ENCODE peak calls at places on chromosomes 1 and 21, in ten cellular contexts. P, Z, D, M, J, T, I, V, C and F are unnamed samples.

GRCh38 chr1:247857069-247857985 is at the start of gene TRIM58:
- DNase-seq in Z (peak), I (no peak), P (no peak), J (no peak), C (peak), T (no peak), M (no peak), D (peak), V (no peak), F (no peak)

GRCh38 chr21:29077651-29078090 is 4.2 kb upstream of the CCT8 start:
- DNase-seq in Z (no peak), D (no peak), V (no peak), J (no peak), C (peak), M (no peak), I (no peak), P (no peak), T (no peak), F (no peak)

GRCh38 chr1:24292887-24293286 is 26.3 kb upstream of the GRHL3 start:
- DNase-seq in P (no peak), M (no peak), I (no peak), Z (no peak), C (no peak), T (no peak), D (no peak), V (no peak), J (no peak), F (peak)

GRCh38 chr1:17734609-17735008 is 20.5 kb upstream of the ACTL8 start:
- DNase-seq in J (no peak), I (no peak), V (no peak), Z (no peak), T (no peak), P (no peak), D (no peak), M (no peak), C (no peak), F (no peak)

GRCh38 chr1:172926070-172926469 is 124.7 kb downstream of the TNFSF18 start:
- DNase-seq in P (no peak), D (no peak), T (no peak), C (no peak), Z (no peak), M (no peak), J (no peak), V (no peak), I (no peak), F (no peak)

GRCh38 chr1:29210278-29211085 is 20.3 kb downstream of the MECR start:
- DNase-seq in T (no peak), C (no peak), Z (no peak), M (no peak), D (no peak), P (no peak), V (no peak), I (no peak), J (no peak), F (no peak)

GRCh38 chr21:23686737-23687136 is 1920.5 kb downstream of the MRPL39 start:
- DNase-seq in D (no peak), I (no peak), Z (no peak), V (no peak), T (no peak), P (no peak), M (no peak), C (no peak), J (no peak), F (no peak)

GRCh38 chr21:26136686-26137085 is 33.9 kb downstream of the APP start:
- DNase-seq in D (no peak), Z (no peak), C (no peak), V (no peak), T (no peak), M (no peak), I (no peak), J (no peak), P (no peak), F (no peak)

GRCh38 chr1:31665264-31665878 is 20.7 kb upstream of the PEF1 start:
- DNase-seq in M (no peak), D (no peak), T (no peak), V (peak), C (no peak), I (no peak), J (no peak), Z (no peak), P (no peak), F (no peak)

GRCh38 chr1:78045850-78046778 is at the start of gene GIPC2:
- DNase-seq in Z (peak), C (peak), P (peak), M (no peak), J (no peak), V (no peak), D (peak), T (no peak), I (peak), F (no peak)

GRCh38 chr1:244801246-244801645 is 34.2 kb upstream of the COX20 start:
- DNase-seq in M (no peak), Z (peak), D (peak), J (no peak), V (no peak), T (no peak), C (peak), P (no peak), I (peak), F (no peak)

GRCh38 chr1:231625975-231626534 is 535 bp upstream of the DISC1 start:
- DNase-seq in V (no peak), Z (no peak), M (no peak), J (no peak), T (no peak), P (no peak), D (no peak), I (no peak), C (no peak), F (no peak)

GRCh38 chr1:165755393-165756010 is 13.2 kb downstream of the TMCO1 start:
- DNase-seq in V (no peak), C (no peak), D (no peak), P (no peak), T (no peak), I (no peak), M (no peak), Z (no peak), J (no peak), F (no peak)

GRCh38 chr1:52632732-52633290 is at the start of gene SHISAL2A:
- DNase-seq in Z (peak), J (no peak), D (peak), I (peak), M (no peak), T (no peak), C (peak), V (no peak), P (peak), F (no peak)

GRCh38 chr1:77543822-77544448 is 138.5 kb downstream of the ZZZ3 start:
- DNase-seq in V (no peak), M (no peak), T (no peak), D (no peak), J (no peak), P (no peak), C (no peak), I (peak), Z (no peak), F (no peak)

GRCh38 chr1:117308406-117308916 is 58.8 kb upstream of the MAN1A2 start:
- DNase-seq in P (no peak), M (no peak), I (no peak), V (no peak), Z (no peak), T (no peak), C (no peak), D (no peak), J (no peak), F (no peak)

GRCh38 chr1:182248721-182249120 is 142.9 kb downstream of the GLUL start:
- DNase-seq in Z (no peak), D (no peak), P (no peak), J (no peak), I (no peak), C (no peak), M (no peak), T (no peak), V (no peak), F (no peak)

GRCh38 chr1:215052656-215053055 is 29.9 kb upstream of the KCNK2 start:
- DNase-seq in J (no peak), V (no peak), D (no peak), T (no peak), Z (no peak), M (no peak), P (no peak), C (no peak), I (peak), F (no peak)

GRCh38 chr1:179142889-179143299 is 61.0 kb downstream of the TOR3A start:
- DNase-seq in P (no peak), J (no peak), V (no peak), T (peak), D (no peak), C (no peak), Z (no peak), I (peak), M (peak), F (no peak)

GRCh38 chr1:10936998-10937901 is 75.2 kb upstream of the TARDBP start:
- DNase-seq in T (no peak), M (no peak), I (no peak), J (no peak), C (no peak), V (no peak), D (no peak), P (no peak), Z (peak), F (no peak)

GRCh38 chr1:233909195-233909594 is 4.7 kb downstream of the SLC35F3 start:
- DNase-seq in J (peak), I (no peak), P (no peak), D (no peak), C (no peak), V (no peak), M (peak), T (peak), Z (no peak), F (no peak)

GRCh38 chr1:237134929-237135328 is 92.9 kb downstream of the RYR2 start:
- DNase-seq in C (no peak), T (no peak), J (no peak), V (no peak), P (no peak), Z (no peak), I (no peak), D (no peak), M (no peak), F (no peak)

GRCh38 chr21:42320791-42321190 is 5.6 kb upstream of the TFF3 start:
- DNase-seq in D (no peak), T (no peak), C (no peak), V (no peak), I (no peak), M (no peak), J (no peak), Z (no peak), P (no peak), F (peak)

GRCh38 chr1:187267745-187268277 is 439.1 kb downstream of the PLA2G4A start:
- DNase-seq in I (no peak), Z (no peak), D (no peak), C (no peak), J (no peak), V (no peak), T (no peak), P (no peak), M (no peak), F (no peak)

GRCh38 chr1:61193808-61194207 is 111.4 kb downstream of the NFIA start:
- DNase-seq in I (no peak), J (no peak), Z (no peak), M (no peak), V (no peak), P (no peak), T (no peak), D (no peak), C (no peak), F (no peak)

GRCh38 chr1:12279728-12280469 is 50.1 kb downstream of the VPS13D start:
- DNase-seq in M (no peak), P (no peak), T (no peak), D (peak), I (no peak), C (no peak), J (no peak), Z (no peak), V (no peak), F (no peak)
- H3K4me3 ChIP-seq in M (no peak), P (no peak), T (no peak), D (no peak), I (no peak), C (no peak), J (no peak), Z (no peak), V (no peak), F (no peak)

DNA sequence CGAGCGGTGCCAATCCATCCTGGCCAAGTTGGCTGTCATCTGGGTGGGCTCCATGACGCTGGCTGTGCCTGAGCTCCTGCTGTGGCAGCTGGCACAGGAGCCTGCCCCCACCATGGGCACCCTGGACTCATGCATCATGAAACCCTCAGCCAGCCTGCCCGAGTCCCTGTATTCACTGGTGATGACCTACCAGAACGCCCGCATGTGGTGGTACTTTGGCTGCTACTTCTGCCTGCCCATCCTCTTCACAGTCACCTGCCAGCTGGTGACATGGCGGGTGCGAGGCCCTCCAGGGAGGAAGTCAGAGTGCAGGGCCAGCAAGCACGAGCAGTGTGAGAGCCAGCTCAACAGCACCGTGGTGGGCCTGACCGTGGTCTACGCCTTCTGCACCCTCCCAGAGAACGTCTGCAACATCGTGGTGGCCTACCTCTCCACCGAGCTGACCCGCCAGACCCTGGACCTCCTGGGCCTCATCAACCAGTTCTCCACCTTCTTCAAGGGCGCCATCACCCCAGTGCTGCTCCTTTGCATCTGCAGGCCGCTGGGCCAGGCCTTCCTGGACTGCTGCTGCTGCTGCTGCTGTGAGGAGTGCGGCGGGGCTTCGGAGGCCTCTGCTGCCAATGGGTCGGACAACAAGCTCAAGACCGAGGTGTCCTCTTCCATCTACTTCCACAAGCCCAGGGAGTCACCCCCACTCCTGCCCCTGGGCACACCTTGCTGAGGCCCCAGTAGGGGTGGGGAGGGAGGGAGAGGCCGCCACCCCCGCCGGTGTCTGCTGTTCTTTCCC is 5.3 kb downstream of the GPR37L1 start:
- DNase-seq in T (no peak), J (no peak), C (no peak), D (no peak), P (no peak), I (no peak), M (no peak), V (no peak), Z (no peak), F (no peak)
- H3K4me3 ChIP-seq in T (no peak), J (no peak), C (no peak), D (no peak), P (no peak), I (no peak), M (no peak), V (no peak), Z (no peak), F (no peak)

GRCh38 chr1:228669401-228669695 is 65.9 kb upstream of the RHOU start:
- DNase-seq in T (no peak), J (no peak), M (no peak), Z (no peak), P (no peak), C (no peak), V (no peak), D (no peak), I (no peak), F (no peak)

GRCh38 chr1:228666686-228667085 is 68.6 kb upstream of the RHOU start:
- DNase-seq in I (no peak), P (no peak), T (no peak), V (no peak), M (no peak), D (no peak), Z (no peak), C (no peak), J (no peak), F (no peak)

GRCh38 chr1:228667224-228667623 is 68.1 kb upstream of the RHOU start:
- DNase-seq in J (no peak), T (no peak), C (no peak), P (no peak), I (no peak), M (no peak), V (no peak), D (no peak), Z (no peak), F (no peak)

GRCh38 chr1:228668553-228669400 is 66.5 kb upstream of the RHOU start:
- DNase-seq in M (no peak), Z (no peak), T (no peak), J (no peak), V (no peak), C (peak), P (no peak), I (peak), D (no peak), F (no peak)

GRCh38 chr1:228664399-228664914 is 70.8 kb upstream of the RHOU start:
- DNase-seq in T (peak), D (peak), J (peak), M (no peak), Z (peak), C (peak), P (peak), I (peak), V (peak), F (peak)
- H3K4me3 ChIP-seq in T (no peak), D (no peak), J (no peak), M (no peak), Z (no peak), C (no peak), P (no peak), I (no peak), V (no peak), F (no peak)

GRCh38 chr21:45591619-45592207 is 49.5 kb upstream of the SLC19A1 start:
- DNase-seq in C (no peak), V (no peak), P (no peak), J (no peak), D (no peak), T (no peak), Z (no peak), I (no peak), M (no peak), F (peak)

GRCh38 chr21:45589686-45590245 is 47.5 kb upstream of the SLC19A1 start:
- DNase-seq in M (no peak), D (no peak), J (no peak), T (no peak), P (no peak), V (no peak), Z (peak), C (no peak), I (no peak), F (no peak)

GRCh38 chr21:45588861-45589491 is 46.7 kb upstream of the SLC19A1 start:
- DNase-seq in I (no peak), V (no peak), M (no peak), P (no peak), T (no peak), Z (no peak), C (no peak), D (no peak), J (no peak), F (no peak)

GRCh38 chr21:45590726-45591618 is 48.7 kb upstream of the SLC19A1 start:
- DNase-seq in Z (no peak), T (no peak), P (peak), D (no peak), V (no peak), M (no peak), J (no peak), C (no peak), I (peak), F (peak)

GRCh38 chr21:45590246-45590725 is 48.0 kb upstream of the SLC19A1 start:
- DNase-seq in D (peak), C (peak), P (peak), J (no peak), T (no peak), I (peak), V (peak), Z (peak), M (no peak), F (peak)
- H3K4me3 ChIP-seq in D (peak), C (no peak), P (peak), J (peak), T (peak), I (peak), V (peak), Z (peak), M (peak), F (no peak)

DNA sequence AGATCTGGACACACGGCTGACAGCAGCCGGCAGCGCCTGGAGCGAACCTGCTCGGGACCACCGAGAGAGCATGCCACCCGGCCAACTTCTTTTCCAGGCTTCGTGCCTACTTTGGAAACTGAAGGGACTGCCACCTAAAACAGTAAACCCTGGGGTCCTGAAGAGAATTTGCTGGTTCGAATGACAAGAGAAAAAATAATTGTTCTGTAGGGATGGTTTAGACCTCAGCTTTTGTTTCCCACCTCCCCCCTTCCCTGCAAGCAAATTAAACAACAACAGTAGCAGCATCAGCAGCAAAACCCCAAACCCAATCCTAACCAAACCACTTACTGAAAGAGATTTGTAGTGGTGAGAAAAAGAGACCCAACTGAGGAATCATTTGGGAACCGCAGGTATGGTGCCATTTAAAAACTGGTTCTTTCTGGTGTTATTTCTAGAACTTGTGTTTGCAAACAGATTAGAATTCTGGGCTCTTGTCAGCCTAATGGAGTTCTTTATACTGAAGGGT is 105.6 kb downstream of the LEPR start:
- DNase-seq in V (no peak), I (no peak), Z (no peak), M (no peak), C (no peak), D (no peak), P (no peak), T (no peak), J (no peak), F (no peak)
- H3K4me3 ChIP-seq in V (peak), I (peak), Z (peak), M (no peak), C (no peak), D (peak), P (peak), T (peak), J (peak), F (peak)

GRCh38 chr1:20684050-20684620 is 23.0 kb upstream of the DDOST start:
- DNase-seq in T (no peak), Z (no peak), D (no peak), M (no peak), J (no peak), V (no peak), P (no peak), I (no peak), C (no peak), F (no peak)

GRCh38 chr1:20683614-20684013 is 22.4 kb upstream of the DDOST start:
- DNase-seq in Z (no peak), J (no peak), V (no peak), M (no peak), C (no peak), T (no peak), I (no peak), D (no peak), P (no peak), F (no peak)

GRCh38 chr1:20684651-20685050 is 23.5 kb upstream of the DDOST start:
- DNase-seq in C (no peak), D (no peak), T (no peak), J (no peak), V (no peak), I (no peak), P (no peak), Z (no peak), M (no peak), F (no peak)

GRCh38 chr1:20685739-20686138 is 24.6 kb upstream of the DDOST start:
- DNase-seq in Z (peak), D (no peak), V (no peak), M (no peak), C (no peak), I (no peak), J (no peak), P (no peak), T (no peak), F (no peak)

GRCh38 chr1:20685099-20685662 is 24.0 kb upstream of the DDOST start:
- DNase-seq in M (no peak), Z (peak), P (peak), I (no peak), J (no peak), V (no peak), D (no peak), C (no peak), T (no peak), F (no peak)
- H3K4me3 ChIP-seq in M (no peak), Z (no peak), P (peak), I (no peak), J (peak), V (peak), D (no peak), C (no peak), T (no peak), F (no peak)

DNA sequence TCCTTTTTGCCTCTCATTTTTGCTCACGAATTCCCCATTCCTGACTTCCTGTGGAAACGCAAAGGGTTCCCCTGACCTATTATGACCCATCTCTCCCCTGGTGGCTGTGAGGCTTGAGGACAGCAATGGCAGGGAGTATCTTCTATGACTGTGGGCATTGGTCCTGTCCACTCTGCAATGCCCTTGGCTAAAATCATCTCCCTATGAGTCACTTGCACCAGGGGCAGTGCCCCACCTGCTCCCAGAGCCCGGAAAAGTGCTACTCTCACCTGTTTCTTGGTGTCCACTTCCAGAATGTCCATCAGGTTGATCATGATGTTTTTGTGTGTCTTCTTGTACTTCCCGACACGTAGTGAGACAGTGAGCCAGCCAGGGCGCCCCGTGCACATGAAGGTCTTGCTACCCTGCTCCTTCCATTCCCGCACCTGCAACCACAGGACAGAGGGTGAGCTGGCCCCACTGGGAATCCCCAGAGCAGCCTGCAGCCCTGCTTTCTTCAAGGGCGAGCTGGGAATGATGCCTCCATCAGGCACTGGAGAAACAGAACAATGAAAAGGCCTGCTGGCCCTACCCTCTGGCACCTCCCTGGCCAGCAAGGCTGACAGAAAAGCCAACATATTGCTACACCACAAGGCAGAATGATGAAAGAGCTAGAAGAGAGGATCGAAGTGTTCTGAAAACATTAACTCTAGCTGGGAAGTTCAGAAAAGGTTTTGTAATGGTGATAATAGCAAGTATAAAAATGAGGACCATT is 3.5 kb downstream of the DHCR24 start:
- DNase-seq in Z (no peak), P (no peak), I (peak), M (no peak), T (no peak), V (peak), J (peak), C (peak), D (no peak), F (no peak)
- H3K4me3 ChIP-seq in Z (no peak), P (no peak), I (no peak), M (peak), T (no peak), V (no peak), J (no peak), C (no peak), D (no peak), F (no peak)